ENCODE peak calls at places on chromosomes 3 and 15, in seven cellular contexts. P is B cell, K is GM04504, E is neuronal stem cell, H is AG09309, W is GM04503, I is NCI-H1048. G is an unnamed sample.

GRCh38 chr3:49177073-49177472 is 5.7 kb downstream of the KLHDC8B start:
- DNase-seq in P (no peak), K (no peak), E (no peak), H (no peak), W (no peak), I (no peak), G (no peak)

GRCh38 chr15:40440300-40441011 is at the start of gene BAHD1:
- DNase-seq in P (peak), K (peak), E (peak), H (peak), W (peak), I (peak), G (peak)

GRCh38 chr3:110710605-110711004 is 361.0 kb upstream of the NECTIN3 start:
- DNase-seq in P (no peak), K (no peak), E (no peak), H (no peak), W (no peak), I (no peak), G (no peak)

GRCh38 chr15:62610499-62610898 is 432.0 kb upstream of the TPM1 start:
- DNase-seq in P (no peak), K (no peak), E (no peak), H (no peak), W (no peak), I (no peak), G (no peak)

GRCh38 chr3:197144188-197144587 is 114.6 kb upstream of the MELTF start:
- DNase-seq in P (no peak), K (no peak), E (no peak), H (no peak), W (no peak), I (no peak), G (no peak)

GRCh38 chr15:29656636-29657475 is 165.4 kb downstream of the TJP1 start:
- DNase-seq in P (no peak), K (no peak), E (peak), H (no peak), W (no peak), I (no peak), G (no peak)

GRCh38 chr15:85793641-85794597 is 806 bp downstream of the KLHL25 start:
- DNase-seq in P (peak), K (no peak), E (peak), H (no peak), W (no peak), I (no peak), G (peak)

GRCh38 chr3:30655187-30655812 is 48.9 kb downstream of the TGFBR2 start:
- DNase-seq in P (no peak), K (no peak), E (no peak), H (no peak), W (no peak), I (no peak), G (no peak)

GRCh38 chr3:127351350-127351749 is 63.5 kb upstream of the PRR20G start:
- DNase-seq in P (no peak), K (no peak), E (no peak), H (no peak), W (no peak), I (no peak), G (no peak)

GRCh38 chr3:162780313-162780712 is 1283.7 kb downstream of the OTOL1 start:
- DNase-seq in P (no peak), K (no peak), E (no peak), H (no peak), W (no peak), I (no peak), G (no peak)

GRCh38 chr3:134029734-134030381 is at the start of gene SLCO2A1:
- DNase-seq in P (no peak), K (no peak), E (peak), H (no peak), W (no peak), I (no peak), G (no peak)

GRCh38 chr3:139301183-139301582 is 42.6 kb upstream of the MRPS22 start:
- DNase-seq in P (no peak), K (no peak), E (no peak), H (no peak), W (no peak), I (no peak), G (no peak)

GRCh38 chr3:172892158-172892557 is 141.6 kb downstream of the ECT2 start:
- DNase-seq in P (no peak), K (peak), E (no peak), H (peak), W (peak), I (no peak), G (no peak)

GRCh38 chr15:99413955-99414754 is 151.6 kb upstream of the MEF2A start:
- DNase-seq in P (no peak), K (no peak), E (no peak), H (no peak), W (no peak), I (no peak), G (no peak)

GRCh38 chr15:58546635-58547627 is 115.1 kb downstream of the LIPC start:
- DNase-seq in P (no peak), K (peak), E (no peak), H (peak), W (peak), I (no peak), G (no peak)

GRCh38 chr15:38486946-38487345 is 33.0 kb downstream of the FAM98B start:
- DNase-seq in P (no peak), K (no peak), E (no peak), H (no peak), W (no peak), I (no peak), G (no peak)

GRCh38 chr15:42056934-42057743 is 36.3 kb upstream of the PLA2G4E start:
- DNase-seq in P (peak), K (no peak), E (peak), H (no peak), W (no peak), I (no peak), G (peak)

GRCh38 chr3:175664911-175665310 is 805.8 kb downstream of the NAALADL2 start:
- DNase-seq in P (no peak), K (no peak), E (no peak), H (no peak), W (no peak), I (no peak), G (no peak)

GRCh38 chr15:46855388-46855787 is 861.9 kb upstream of the SEMA6D start:
- DNase-seq in P (no peak), K (no peak), E (no peak), H (no peak), W (no peak), I (no peak), G (no peak)

GRCh38 chr15:79046691-79047404 is 43.7 kb downstream of the RASGRF1 start:
- DNase-seq in P (no peak), K (no peak), E (no peak), H (no peak), W (no peak), I (no peak), G (no peak)

GRCh38 chr3:25507811-25508210 is 79.7 kb downstream of the RARB start:
- DNase-seq in P (no peak), K (no peak), E (no peak), H (no peak), W (no peak), I (no peak), G (no peak)

GRCh38 chr3:126540342-126540849 is 16.4 kb downstream of the CHST13 start:
- DNase-seq in P (peak), K (peak), E (no peak), H (peak), W (peak), I (no peak), G (no peak)

GRCh38 chr3:129277829-129278271 is 820 bp upstream of the HMCES start:
- DNase-seq in P (no peak), K (no peak), E (no peak), H (no peak), W (no peak), I (no peak), G (no peak)

GRCh38 chr3:12350151-12350813 is 61.4 kb downstream of the PPARG start:
- DNase-seq in P (no peak), K (no peak), E (no peak), H (no peak), W (no peak), I (no peak), G (no peak)

GRCh38 chr3:20225769-20226168 is 39.8 kb upstream of the SGO1 start:
- DNase-seq in P (no peak), K (peak), E (peak), H (no peak), W (peak), I (no peak), G (no peak)

GRCh38 chr3:28726840-28727239 is 378.2 kb upstream of the AZI2 start:
- DNase-seq in P (no peak), K (peak), E (peak), H (no peak), W (no peak), I (no peak), G (no peak)

GRCh38 chr3:48403533-48404439 is 26.1 kb downstream of the PLXNB1 start:
- DNase-seq in P (peak), K (no peak), E (no peak), H (no peak), W (no peak), I (no peak), G (no peak)

G was measured in C1 segment of cervical spinal cord.